ENCODE peak calls at places on chromosome 2, in five cellular contexts. H is IMR-90, J is kidney tubule cell, M is dorsolateral prefrontal cortex, R is activated T-cell treated with anti-CD3 and anti-CD28 coated beads for 1 hour. X is an unnamed sample.

GRCh38 chr2:181058378-181059269 is 78.2 kb downstream of the UBE2E3 start:
- DNase-seq in M (no peak), J (peak), H (peak), R (peak), X (no peak)

GRCh38 chr2:26584656-26585055 is 56.5 kb downstream of the CIB4 start:
- DNase-seq in J (no peak), M (no peak), R (no peak), H (no peak), X (no peak)

GRCh38 chr2:132670104-132670960 is at the start of gene LYPD1:
- DNase-seq in M (no peak), J (peak), H (no peak), R (no peak), X (peak)

GRCh38 chr2:65227035-65227470 is 578 bp upstream of the ACTR2 start:
- DNase-seq in H (no peak), M (no peak), R (no peak), J (peak), X (no peak)

GRCh38 chr2:239389414-239390329 is 11.1 kb downstream of the HDAC4 start:
- DNase-seq in H (no peak), M (no peak), R (no peak), J (no peak), X (no peak)

GRCh38 chr2:162072976-162073775 is 839 bp downstream of the DPP4 start:
- DNase-seq in J (peak), M (no peak), R (peak), H (peak), X (no peak)

GRCh38 chr2:10894264-10894935 is 17.3 kb upstream of the KCNF1 start:
- DNase-seq in M (no peak), H (no peak), R (no peak), J (no peak), X (no peak)

GRCh38 chr2:207772081-207772843 is 2.6 kb upstream of the FZD5 start:
- DNase-seq in H (no peak), J (no peak), R (no peak), M (no peak), X (no peak)

GRCh38 chr2:236505071-236505470 is 64.6 kb upstream of the ACKR3 start:
- DNase-seq in R (no peak), M (no peak), H (no peak), J (no peak), X (no peak)

GRCh38 chr2:72946466-72946865 is 29.1 kb downstream of the EMX1 start:
- DNase-seq in R (no peak), M (no peak), J (no peak), H (no peak), X (no peak)

GRCh38 chr2:52810460-52810859 is 957.1 kb upstream of the CHAC2 start:
- DNase-seq in J (peak), M (no peak), R (no peak), H (peak), X (peak)

GRCh38 chr2:100285691-100286090 is 36.6 kb downstream of the LONRF2 start:
- DNase-seq in M (no peak), H (peak), J (peak), R (no peak), X (peak)

GRCh38 chr2:237685408-237685807 is 58.0 kb downstream of the LRRFIP1 start:
- DNase-seq in R (no peak), H (no peak), J (peak), M (no peak), X (no peak)

GRCh38 chr2:178277741-178278197 is 83.5 kb downstream of the OSBPL6 start:
- DNase-seq in J (peak), M (no peak), H (peak), R (no peak), X (peak)

GRCh38 chr2:108128226-108128786 is 111.5 kb upstream of the SULT1C3 start:
- DNase-seq in J (no peak), H (no peak), R (no peak), M (no peak), X (no peak)

GRCh38 chr2:15009681-15010080 is 377.2 kb downstream of the LRATD1 start:
- DNase-seq in R (no peak), M (no peak), J (no peak), H (peak), X (no peak)

GRCh38 chr2:6877402-6878305 is at the start of gene RSAD2:
- DNase-seq in H (peak), M (no peak), R (peak), J (peak), X (peak)

GRCh38 chr2:107072150-107072940 is 186.4 kb upstream of the ST6GAL2 start:
- DNase-seq in R (no peak), M (no peak), J (no peak), H (no peak), X (no peak)

GRCh38 chr2:141523199-141523598 is 607.6 kb downstream of the LRP1B start:
- DNase-seq in J (no peak), H (no peak), M (no peak), R (no peak), X (no peak)

GRCh38 chr2:38201784-38202183 is 125.8 kb upstream of the CYP1B1 start:
- DNase-seq in M (no peak), J (peak), R (no peak), H (peak), X (peak)

GRCh38 chr2:147293958-147294824 is 550.6 kb upstream of the ACVR2A start:
- DNase-seq in R (no peak), H (no peak), J (no peak), M (no peak), X (no peak)

GRCh38 chr2:42328923-42329322 is 32.1 kb downstream of the COX7A2L start:
- DNase-seq in M (no peak), J (no peak), H (no peak), R (no peak), X (no peak)